ENCODE peak calls at places on chromosomes 6 and 20, in five cellular contexts. One of them, this sample, is unnamed.

GRCh38 chr6:50135968-50136367 is 86.2 kb upstream of the DEFB112 start:
- DNase-seq in heart left ventricle: no peak
- DNase-seq in left ventricle myocardium inferior: no peak
- DNase-seq in psoas muscle: no peak
- DNase-seq in upper lobe of right lung: no peak
- DNase-seq in this sample: no peak

GRCh38 chr6:63671098-63671754 is 35.6 kb downstream of the PHF3 start:
- DNase-seq in heart left ventricle: no peak
- DNase-seq in left ventricle myocardium inferior: no peak
- DNase-seq in psoas muscle: no peak
- DNase-seq in upper lobe of right lung: no peak
- DNase-seq in this sample: no peak

GRCh38 chr20:11949711-11950110 is 32.0 kb downstream of the BTBD3 start:
- DNase-seq in heart left ventricle: no peak
- DNase-seq in left ventricle myocardium inferior: no peak
- DNase-seq in psoas muscle: no peak
- DNase-seq in upper lobe of right lung: no peak
- DNase-seq in this sample: no peak

GRCh38 chr6:3308106-3308505 is 49.4 kb downstream of the PSMG4 start:
- DNase-seq in heart left ventricle: no peak
- DNase-seq in left ventricle myocardium inferior: no peak
- DNase-seq in psoas muscle: no peak
- DNase-seq in upper lobe of right lung: no peak
- DNase-seq in this sample: peak; percentile 25

GRCh38 chr6:15412767-15413166 is 166.9 kb downstream of the JARID2 start:
- DNase-seq in heart left ventricle: no peak
- DNase-seq in left ventricle myocardium inferior: no peak
- DNase-seq in psoas muscle: no peak
- DNase-seq in upper lobe of right lung: no peak
- DNase-seq in this sample: no peak

GRCh38 chr6:158010591-158011477 is 29.2 kb downstream of the SYNJ2 start:
- DNase-seq in heart left ventricle: no peak
- DNase-seq in left ventricle myocardium inferior: peak; percentile 11
- DNase-seq in psoas muscle: peak; percentile 30
- DNase-seq in upper lobe of right lung: peak; percentile 38
- DNase-seq in this sample: peak; percentile 62

GRCh38 chr6:110035321-110035720 is 57.2 kb downstream of the GPR6 start:
- DNase-seq in heart left ventricle: no peak
- DNase-seq in left ventricle myocardium inferior: no peak
- DNase-seq in psoas muscle: no peak
- DNase-seq in upper lobe of right lung: no peak
- DNase-seq in this sample: no peak

GRCh38 chr6:50724381-50725124 is 11.2 kb downstream of the TFAP2D start:
- DNase-seq in heart left ventricle: no peak
- DNase-seq in left ventricle myocardium inferior: no peak
- DNase-seq in psoas muscle: no peak
- DNase-seq in upper lobe of right lung: no peak
- DNase-seq in this sample: no peak

GRCh38 chr20:38452880-38453624 is 17.9 kb upstream of the SNHG17 start:
- DNase-seq in heart left ventricle: no peak
- DNase-seq in left ventricle myocardium inferior: no peak
- DNase-seq in psoas muscle: no peak
- DNase-seq in upper lobe of right lung: no peak
- DNase-seq in this sample: peak; percentile 55

GRCh38 chr6:26284537-26285142 is 80.4 kb upstream of the BTN3A2 start:
- DNase-seq in heart left ventricle: peak; percentile 75
- DNase-seq in left ventricle myocardium inferior: peak; percentile 41
- DNase-seq in psoas muscle: peak; percentile 74
- DNase-seq in upper lobe of right lung: peak; percentile 81
- DNase-seq in this sample: peak; percentile 78

GRCh38 chr6:26285143-26286134 is 79.6 kb upstream of the BTN3A2 start:
- DNase-seq in heart left ventricle: peak; percentile 96
- DNase-seq in left ventricle myocardium inferior: peak; percentile 95
- DNase-seq in psoas muscle: peak; percentile 97
- DNase-seq in upper lobe of right lung: peak; percentile 98
- DNase-seq in this sample: peak; percentile 97

GRCh38 chr6:26275663-26276062 is 89.3 kb upstream of the BTN3A2 start:
- DNase-seq in heart left ventricle: no peak
- DNase-seq in left ventricle myocardium inferior: no peak
- DNase-seq in psoas muscle: no peak
- DNase-seq in upper lobe of right lung: no peak
- DNase-seq in this sample: no peak

GRCh38 chr6:26276841-26277648 is 88.0 kb upstream of the BTN3A2 start:
- DNase-seq in heart left ventricle: no peak
- DNase-seq in left ventricle myocardium inferior: no peak
- DNase-seq in psoas muscle: no peak
- DNase-seq in upper lobe of right lung: no peak
- DNase-seq in this sample: no peak

GRCh38 chr6:26280409-26280808 is 84.6 kb upstream of the BTN3A2 start:
- DNase-seq in heart left ventricle: no peak
- DNase-seq in left ventricle myocardium inferior: no peak
- DNase-seq in psoas muscle: no peak
- DNase-seq in upper lobe of right lung: no peak
- DNase-seq in this sample: no peak
- H3K27ac ChIP-seq in heart left ventricle: no peak overlapping the region
- H3K27ac ChIP-seq in left ventricle myocardium inferior: no peak overlapping the region
- H3K27ac ChIP-seq in psoas muscle: no peak overlapping the region
- H3K27ac ChIP-seq in upper lobe of right lung: no peak overlapping the region
- H3K27ac ChIP-seq in this sample: no peak overlapping the region

GRCh38 chr6:37137201-37137880 is 32.6 kb upstream of the PIM1 start:
- DNase-seq in heart left ventricle: no peak
- DNase-seq in left ventricle myocardium inferior: no peak
- DNase-seq in psoas muscle: no peak
- DNase-seq in upper lobe of right lung: no peak
- DNase-seq in this sample: peak; percentile 53
- H3K4me1 ChIP-seq in heart left ventricle: no peaks in the 10 kb centered on the region
- H3K4me1 ChIP-seq in left ventricle myocardium inferior: peaks cover 32% of the 10 kb centered on the region
- H3K4me1 ChIP-seq in psoas muscle: peaks cover 41% of the 10 kb centered on the region
- H3K4me1 ChIP-seq in upper lobe of right lung: peaks cover 35% of the 10 kb centered on the region
- H3K4me1 ChIP-seq in this sample: peaks cover 5% of the 10 kb centered on the region

DNA sequence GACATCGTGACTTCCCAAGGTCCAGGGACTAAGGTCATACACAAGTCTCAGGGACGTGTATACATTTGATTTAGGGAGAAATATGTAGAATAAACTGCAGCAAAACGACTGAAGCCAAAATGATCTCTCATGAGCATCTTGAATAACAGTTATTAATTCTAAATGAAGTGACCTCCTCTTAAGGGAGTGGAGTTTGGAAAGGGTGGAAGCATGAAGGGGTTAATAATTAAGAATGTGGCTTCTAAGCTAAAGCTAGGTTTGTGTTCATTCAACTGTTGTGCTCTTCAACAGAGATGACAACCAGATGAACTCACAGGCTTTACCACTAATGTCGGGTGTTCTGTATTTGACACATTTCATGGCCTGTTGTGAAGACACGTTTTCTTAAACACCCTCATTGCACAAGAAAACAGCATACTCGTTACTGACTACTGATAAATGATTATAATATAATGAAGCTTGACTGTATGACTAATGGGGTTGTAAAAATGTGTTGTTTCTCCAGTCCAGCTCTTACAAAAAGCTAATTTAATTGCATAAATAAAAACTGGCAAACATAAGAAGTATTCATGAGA is 1.5 kb downstream of the PPP1R14C start:
- DNase-seq in heart left ventricle: no peak
- DNase-seq in left ventricle myocardium inferior: no peak
- DNase-seq in psoas muscle: no peak
- DNase-seq in upper lobe of right lung: no peak
- DNase-seq in this sample: no peak
- H3K4me3 ChIP-seq in heart left ventricle: peak overlapping the region; percentile 58
- H3K4me3 ChIP-seq in left ventricle myocardium inferior: peak overlapping the region; percentile 73
- H3K4me3 ChIP-seq in psoas muscle: peak overlapping the region; percentile 81
- H3K4me3 ChIP-seq in upper lobe of right lung: peak overlapping the region; percentile 53
- H3K4me3 ChIP-seq in this sample: no peak overlapping the region

DNA sequence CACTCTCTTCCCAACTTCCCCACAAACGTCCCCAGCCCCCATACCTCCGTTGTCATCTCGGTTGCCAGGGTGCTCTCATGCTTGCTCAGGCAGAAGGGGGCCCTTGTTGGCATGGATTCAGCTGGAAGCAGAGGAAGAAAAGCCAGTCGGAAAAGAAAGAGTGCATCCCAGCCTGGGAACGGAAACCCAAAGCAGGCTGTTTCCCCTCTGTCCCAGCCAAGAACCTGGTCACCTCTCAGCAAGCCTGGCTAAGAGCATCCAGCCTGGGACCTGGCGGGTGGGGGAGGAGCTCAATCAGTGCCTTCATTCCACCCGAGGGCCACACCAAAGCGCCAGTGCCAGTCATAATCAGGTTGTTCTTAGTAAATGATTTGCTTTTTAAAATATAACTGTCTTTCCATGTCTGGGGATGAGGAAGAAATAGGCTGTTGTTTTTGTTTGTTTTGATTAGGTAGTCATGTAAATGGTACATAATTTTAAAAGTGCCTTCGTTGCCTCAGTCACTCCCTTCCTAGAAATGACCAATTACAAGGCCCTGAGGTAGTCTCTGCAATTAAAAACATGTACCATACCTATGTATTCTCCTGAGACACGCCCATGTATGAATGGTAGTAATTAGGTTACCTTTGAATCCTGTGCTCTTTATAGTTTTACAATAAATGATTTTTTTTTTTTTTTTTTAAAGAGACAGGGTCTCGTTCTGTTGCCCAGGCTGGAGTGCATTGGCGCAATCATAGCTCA is 21.1 kb downstream of the CHMP4B start:
- DNase-seq in heart left ventricle: no peak
- DNase-seq in left ventricle myocardium inferior: no peak
- DNase-seq in psoas muscle: no peak
- DNase-seq in upper lobe of right lung: no peak
- DNase-seq in this sample: no peak
- H3K27ac ChIP-seq in heart left ventricle: peak overlapping the region; percentile 25
- H3K27ac ChIP-seq in left ventricle myocardium inferior: peak overlapping the region; percentile 53
- H3K27ac ChIP-seq in psoas muscle: no peak overlapping the region
- H3K27ac ChIP-seq in upper lobe of right lung: peak overlapping the region; percentile 6
- H3K27ac ChIP-seq in this sample: no peak overlapping the region

GRCh38 chr20:20085812-20086211 is 33.5 kb downstream of the CFAP61 start:
- DNase-seq in heart left ventricle: no peak
- DNase-seq in left ventricle myocardium inferior: no peak
- DNase-seq in psoas muscle: peak; percentile 67
- DNase-seq in upper lobe of right lung: no peak
- DNase-seq in this sample: no peak

GRCh38 chr20:20089018-20089417 is 36.7 kb downstream of the CFAP61 start:
- DNase-seq in heart left ventricle: no peak
- DNase-seq in left ventricle myocardium inferior: peak; percentile 20
- DNase-seq in psoas muscle: no peak
- DNase-seq in upper lobe of right lung: no peak
- DNase-seq in this sample: no peak

GRCh38 chr20:20083796-20084195 is 31.5 kb downstream of the CFAP61 start:
- DNase-seq in heart left ventricle: no peak
- DNase-seq in left ventricle myocardium inferior: no peak
- DNase-seq in psoas muscle: no peak
- DNase-seq in upper lobe of right lung: no peak
- DNase-seq in this sample: no peak

GRCh38 chr20:20085071-20085470 is 32.7 kb downstream of the CFAP61 start:
- DNase-seq in heart left ventricle: peak; percentile 69
- DNase-seq in left ventricle myocardium inferior: peak; percentile 77
- DNase-seq in psoas muscle: peak; percentile 92
- DNase-seq in upper lobe of right lung: no peak
- DNase-seq in this sample: no peak

GRCh38 chr20:20084296-20084752 is 32.0 kb downstream of the CFAP61 start:
- DNase-seq in heart left ventricle: no peak
- DNase-seq in left ventricle myocardium inferior: peak; percentile 20
- DNase-seq in psoas muscle: peak; percentile 80
- DNase-seq in upper lobe of right lung: no peak
- DNase-seq in this sample: no peak
- H3K4me1 ChIP-seq in heart left ventricle: peaks cover 3% of the 10 kb centered on the region
- H3K4me1 ChIP-seq in left ventricle myocardium inferior: peaks cover 9% of the 10 kb centered on the region
- H3K4me1 ChIP-seq in psoas muscle: peaks cover 20% of the 10 kb centered on the region
- H3K4me1 ChIP-seq in upper lobe of right lung: no peaks in the 10 kb centered on the region
- H3K4me1 ChIP-seq in this sample: no peaks in the 10 kb centered on the region

GRCh38 chr6:80523029-80523428 is 416.6 kb downstream of the BCKDHB start:
- DNase-seq in heart left ventricle: no peak
- DNase-seq in left ventricle myocardium inferior: no peak
- DNase-seq in psoas muscle: no peak
- DNase-seq in upper lobe of right lung: no peak
- DNase-seq in this sample: no peak
- H3K4me3 ChIP-seq in heart left ventricle: peak overlapping the region; percentile 19
- H3K4me3 ChIP-seq in left ventricle myocardium inferior: peak overlapping the region; percentile 39
- H3K4me3 ChIP-seq in psoas muscle: peak overlapping the region; percentile 37
- H3K4me3 ChIP-seq in upper lobe of right lung: no peak overlapping the region
- H3K4me3 ChIP-seq in this sample: peak overlapping the region; percentile 1

This sample was measured in aorta.